ENCODE peak calls at places on chromosome 7, in eight cellular contexts. C is uterus, Y is stomach, U is HCT116, M is sigmoid colon, R is transverse colon, O is esophagus squamous epithelium, X is prostate gland. V is an unnamed sample.

GRCh38 chr7:139876622-139877283 is 47.7 kb downstream of the TBXAS1 start:
- DNase-seq in O (no peak), Y (no peak), R (no peak), U (no peak), X (no peak), M (no peak), C (no peak), V (no peak)

GRCh38 chr7:34075976-34076375 is 170.6 kb downstream of the BMPER start:
- DNase-seq in Y (no peak), M (no peak), U (no peak), X (no peak), R (no peak), O (no peak), C (no peak), V (no peak)

GRCh38 chr7:22627136-22627535 is 99.9 kb upstream of the IL6 start:
- DNase-seq in M (no peak), O (no peak), X (no peak), U (no peak), C (no peak), Y (no peak), R (no peak), V (no peak)

GRCh38 chr7:29243777-29244655 is 49.4 kb downstream of the CHN2 start:
- DNase-seq in C (no peak), O (no peak), Y (no peak), R (no peak), U (peak; percentile 29), X (no peak), M (no peak), V (no peak)

GRCh38 chr7:47394751-47395252 is 187.1 kb downstream of the TNS3 start:
- DNase-seq in R (peak; percentile 1), Y (peak; percentile 25), U (no peak), X (no peak), C (peak; percentile 2), M (peak; percentile 57), O (no peak), V (no peak)

GRCh38 chr7:158754746-158755444 is 50.3 kb upstream of the NCAPG2 start:
- DNase-seq in U (no peak), O (no peak), R (no peak), M (no peak), X (no peak), C (no peak), Y (no peak), V (no peak)

GRCh38 chr7:128167316-128167691 is 73.8 kb upstream of the LEP start:
- DNase-seq in C (peak; percentile 51), O (no peak), R (peak; percentile 11), U (no peak), M (no peak), Y (peak; percentile 28), X (no peak), V (peak; percentile 8)

GRCh38 chr7:76325811-76326210 is 23.3 kb downstream of the HSPB1 start:
- DNase-seq in Y (no peak), O (no peak), R (no peak), U (no peak), M (peak; percentile 14), X (no peak), C (no peak), V (no peak)

GRCh38 chr7:51732951-51733350 is 416.3 kb upstream of the COBL start:
- DNase-seq in M (no peak), C (no peak), O (no peak), Y (no peak), X (no peak), U (no peak), R (no peak), V (no peak)

GRCh38 chr7:51356849-51357516 is 40.4 kb upstream of the COBL start:
- DNase-seq in M (no peak), O (no peak), C (no peak), X (peak; percentile 48), Y (peak; percentile 74), R (no peak), U (no peak), V (no peak)

GRCh38 chr7:75969704-75970498 is 24.5 kb downstream of the TMEM120A start:
- DNase-seq in X (no peak), C (no peak), O (no peak), M (no peak), Y (no peak), U (no peak), R (no peak), V (no peak)

GRCh38 chr7:66894463-66895080 is 26.5 kb upstream of the TMEM248 start:
- DNase-seq in O (no peak), C (no peak), X (no peak), U (no peak), R (no peak), Y (no peak), M (no peak), V (no peak)

GRCh38 chr7:54615545-54615944 is 73.4 kb downstream of the VSTM2A start:
- DNase-seq in R (no peak), U (no peak), O (no peak), M (no peak), Y (no peak), C (no peak), X (no peak), V (no peak)

GRCh38 chr7:40329601-40330153 is 194.9 kb downstream of the SUGCT start:
- DNase-seq in R (no peak), Y (no peak), M (no peak), O (no peak), X (no peak), U (peak; percentile 41), C (no peak), V (no peak)

GRCh38 chr7:111292026-111292430 is 201.1 kb downstream of the LRRN3 start:
- DNase-seq in C (no peak), R (no peak), M (no peak), Y (no peak), X (no peak), U (no peak), O (no peak), V (no peak)

GRCh38 chr7:133230591-133231194 is 22.2 kb upstream of the EXOC4 start:
- DNase-seq in R (peak; percentile 35), O (no peak), Y (peak; percentile 64), X (peak; percentile 24), M (no peak), C (no peak), U (peak; percentile 39), V (peak; percentile 57)
- TF ChIP-seq CTCF in R (peak; percentile 61), O (peak; percentile 66), Y (peak; percentile 43), X (peak; percentile 43), M (peak; percentile 44), C (peak; percentile 45), U (peak; percentile 76), V (peak; percentile 27)

DNA sequence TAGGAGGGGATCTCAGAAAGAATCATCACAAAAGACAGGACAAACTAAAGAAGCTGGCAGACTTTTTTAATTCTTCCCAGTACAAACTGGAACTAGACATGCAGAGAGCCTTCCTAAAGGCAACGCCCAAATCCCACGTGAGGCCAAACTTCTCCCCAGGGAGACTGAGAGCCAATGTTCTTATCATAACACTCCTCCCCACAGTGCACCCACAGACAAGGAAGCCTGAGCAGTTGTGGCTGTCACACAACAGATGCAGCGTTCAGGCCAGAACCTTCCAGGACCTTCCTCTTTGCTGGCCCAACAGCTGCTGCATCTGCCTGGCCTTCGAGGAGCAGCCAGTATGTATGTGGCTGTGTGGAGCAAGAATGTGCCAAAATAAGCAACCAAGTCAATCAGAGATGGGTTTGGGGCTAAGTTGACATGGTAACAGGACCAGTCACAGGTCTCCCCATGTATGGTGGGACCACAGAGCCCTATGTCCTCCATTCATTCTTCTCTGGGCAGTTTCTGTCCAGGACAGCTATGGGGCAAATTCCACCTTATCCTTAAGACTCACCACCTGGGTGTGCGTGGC is 34.9 kb downstream of the SRPK2 start:
- DNase-seq in X (no peak), O (no peak), C (peak; percentile 34), Y (peak; percentile 49), R (peak; percentile 48), U (no peak), M (peak; percentile 71), V (peak; percentile 37)
- H3K27ac ChIP-seq in X (no peak overlapping the region), O (no peak overlapping the region), C (peak overlapping the region; percentile 65), Y (no peak overlapping the region), R (peak overlapping the region; percentile 39), U (no peak overlapping the region), M (no peak overlapping the region), V (no peak overlapping the region)

GRCh38 chr7:4690953-4691856 is 9.1 kb downstream of the FOXK1 start:
- DNase-seq in M (no peak), U (no peak), O (no peak), Y (no peak), R (no peak), C (peak; percentile 35), X (no peak), V (no peak)
- TF ChIP-seq POLR2A in M (no peak), U (no peak), O (no peak), Y (no peak), R (no peak), C (no peak), X (no peak), V (no peak)

GRCh38 chr7:7706101-7706511 is 12.3 kb downstream of the RPA3 start:
- DNase-seq in O (no peak), U (no peak), M (no peak), R (no peak), C (no peak), Y (no peak), X (no peak), V (no peak)

GRCh38 chr7:7706556-7706955 is 11.9 kb downstream of the RPA3 start:
- DNase-seq in U (no peak), C (no peak), X (no peak), M (no peak), Y (no peak), O (no peak), R (no peak), V (no peak)

GRCh38 chr7:7707756-7708310 is 10.6 kb downstream of the RPA3 start:
- DNase-seq in U (no peak), M (no peak), X (no peak), O (no peak), R (no peak), C (no peak), Y (no peak), V (no peak)

GRCh38 chr7:7710469-7710868 is 7.9 kb downstream of the RPA3 start:
- DNase-seq in O (no peak), R (no peak), Y (no peak), C (no peak), M (no peak), X (no peak), U (no peak), V (no peak)

GRCh38 chr7:7709263-7709662 is 9.1 kb downstream of the RPA3 start:
- DNase-seq in O (no peak), Y (no peak), R (no peak), X (no peak), U (no peak), C (no peak), M (no peak), V (peak; percentile 14)
- TF ChIP-seq CTCF in O (no peak), Y (no peak), R (no peak), X (no peak), U (no peak), C (no peak), M (no peak), V (no peak)

DNA sequence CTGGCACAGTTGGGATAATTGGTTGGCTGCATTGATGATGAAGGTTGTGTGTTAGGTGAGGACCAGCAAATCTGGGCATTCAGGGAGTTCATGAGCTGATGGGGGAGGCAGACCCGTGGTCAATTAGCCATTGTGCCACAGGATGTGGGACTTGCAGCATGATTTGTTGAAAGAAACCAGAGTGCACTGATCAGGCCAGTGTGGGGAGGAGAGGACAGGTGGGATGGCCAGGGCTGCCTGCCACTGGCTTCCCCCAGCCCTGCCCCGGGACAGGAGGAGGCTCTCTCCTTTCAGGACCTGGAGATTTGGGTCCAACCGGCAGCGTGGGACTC is 4.3 kb downstream of the CLIP2 start:
- DNase-seq in C (no peak), R (no peak), X (no peak), Y (no peak), M (no peak), U (no peak), O (no peak), V (no peak)
- H3K27ac ChIP-seq in C (no peak overlapping the region), R (peak overlapping the region; percentile 87), X (no peak overlapping the region), Y (peak overlapping the region; percentile 70), M (peak overlapping the region; percentile 57), U (peak overlapping the region; percentile 84), O (peak overlapping the region; percentile 60), V (no peak overlapping the region)

GRCh38 chr7:27174077-27175004 is at the start of gene HOXA10:
- DNase-seq in M (peak; percentile 88), C (peak; percentile 87), X (peak; percentile 66), Y (peak; percentile 22), R (peak; percentile 63), O (no peak), U (no peak), V (no peak)
- TF ChIP-seq POLR2A in M (peak; percentile 33), C (peak; percentile 54), X (peak; percentile 43), Y (no peak), R (peak; percentile 58), O (no peak), U (peak; percentile 22), V (no peak)